ENCODE peak calls at places on chromosomes 16 and 17, in four cellular contexts. E is HepG2, G is K562, Q is GM12878. O is an unnamed sample.

GRCh38 chr17:81510798-81511549 is 1.6 kb downstream of the ACTG1 start:
- DNase-seq in E (no peak), G (no peak), Q (no peak), O (no peak)

GRCh38 chr17:73343739-73344454 is 32.1 kb upstream of the CDC42EP4 start:
- DNase-seq in E (no peak), G (no peak), Q (no peak), O (no peak)

GRCh38 chr17:59331929-59332889 is 754 bp downstream of the YPEL2 start:
- DNase-seq in E (no peak), G (peak), Q (no peak), O (peak)

GRCh38 chr16:23432176-23433128 is 20.5 kb downstream of the COG7 start:
- DNase-seq in E (peak), G (no peak), Q (no peak), O (no peak)

GRCh38 chr16:17541324-17541723 is 70.6 kb upstream of the XYLT1 start:
- DNase-seq in E (no peak), G (no peak), Q (no peak), O (no peak)

GRCh38 chr16:16189842-16190241 is 33.5 kb downstream of the ABCC6 start:
- DNase-seq in E (no peak), G (peak), Q (no peak), O (no peak)

GRCh38 chr17:37489197-37490001 is at the start of gene DUSP14:
- DNase-seq in E (peak), G (peak), Q (no peak), O (peak)

GRCh38 chr16:11464241-11464640 is 119.0 kb downstream of the RMI2 start:
- DNase-seq in E (no peak), G (no peak), Q (no peak), O (no peak)

GRCh38 chr16:77993111-77993571 is 29.2 kb upstream of the CLEC3A start:
- DNase-seq in E (no peak), G (no peak), Q (no peak), O (no peak)

GRCh38 chr17:81607431-81607830 is 29.5 kb downstream of the NPLOC4 start:
- DNase-seq in E (no peak), G (no peak), Q (no peak), O (no peak)

GRCh38 chr17:70128727-70129238 is 40.5 kb upstream of the KCNJ2 start:
- DNase-seq in E (no peak), G (peak), Q (no peak), O (no peak)

GRCh38 chr16:71645450-71645849 is 19.5 kb downstream of the MARVELD3 start:
- DNase-seq in E (peak), G (peak), Q (no peak), O (no peak)

GRCh38 chr16:24685539-24686432 is 43.7 kb upstream of the TNRC6A start:
- DNase-seq in E (peak), G (peak), Q (no peak), O (peak)

GRCh38 chr17:45997624-45998023 is 1.4 kb upstream of the STH start:
- DNase-seq in E (no peak), G (no peak), Q (no peak), O (no peak)

GRCh38 chr17:82586576-82587233 is 61.5 kb downstream of the WDR45B start:
- DNase-seq in E (no peak), G (no peak), Q (no peak), O (no peak)

GRCh38 chr16:80299416-80299815 is 241.4 kb upstream of the DYNLRB2 start:
- DNase-seq in E (peak), G (no peak), Q (no peak), O (peak)

GRCh38 chr17:68955181-68955841 is at the start of gene ABCA8:
- DNase-seq in E (no peak), G (no peak), Q (no peak), O (no peak)

GRCh38 chr16:55506083-55506482 is 2.8 kb upstream of the LPCAT2 start:
- DNase-seq in E (peak), G (no peak), Q (no peak), O (no peak)

GRCh38 chr17:43118679-43119615 is 6.2 kb downstream of the BRCA1 start:
- DNase-seq in E (peak), G (no peak), Q (no peak), O (no peak)

GRCh38 chr16:15618392-15618791 is 24.6 kb downstream of the MARF1 start:
- DNase-seq in E (no peak), G (no peak), Q (no peak), O (no peak)

GRCh38 chr16:11553371-11553770 is 33.3 kb downstream of the LITAF start:
- DNase-seq in E (no peak), G (no peak), Q (no peak), O (no peak)

GRCh38 chr17:57876023-57876865 is 26.4 kb upstream of the MRPS23 start:
- DNase-seq in E (no peak), G (no peak), Q (no peak), O (no peak)

GRCh38 chr17:81517339-81518112 is 4.9 kb upstream of the ACTG1 start:
- DNase-seq in E (no peak), G (no peak), Q (peak), O (no peak)

GRCh38 chr17:50634123-50634914 is at the start of gene ABCC3:
- DNase-seq in E (peak), G (no peak), Q (no peak), O (peak)

GRCh38 chr17:48542956-48543853 is 1.7 kb downstream of the HOXB2 start:
- DNase-seq in E (no peak), G (peak), Q (no peak), O (no peak)

GRCh38 chr16:50400967-50401348 is 32.2 kb upstream of the BRD7 start:
- DNase-seq in E (no peak), G (no peak), Q (no peak), O (no peak)

GRCh38 chr17:81735181-81736102 is 23.4 kb downstream of the SLC25A10 start:
- DNase-seq in E (no peak), G (peak), Q (peak), O (peak)

GRCh38 chr17:4998027-4998665 is 396 bp downstream of the KIF1C start:
- DNase-seq in E (peak), G (no peak), Q (no peak), O (peak)

GRCh38 chr17:48071654-48072053 is 23.5 kb downstream of the NFE2L1 start:
- DNase-seq in E (no peak), G (no peak), Q (no peak), O (no peak)

GRCh38 chr17:43721537-43722268 is 36.9 kb downstream of the SOST start:
- DNase-seq in E (no peak), G (no peak), Q (no peak), O (no peak)

GRCh38 chr17:69732272-69732671 is 317.8 kb downstream of the MAP2K6 start:
- DNase-seq in E (no peak), G (no peak), Q (no peak), O (no peak)

GRCh38 chr17:27578718-27579085 is 52.3 kb upstream of the LGALS9 start:
- DNase-seq in E (peak), G (peak), Q (peak), O (no peak)

GRCh38 chr17:50943575-50943933 is 77.4 kb upstream of the TOB1 start:
- DNase-seq in E (no peak), G (no peak), Q (no peak), O (peak)

GRCh38 chr17:75067856-75068255 is 19.9 kb upstream of the SLC16A5 start:
- DNase-seq in E (no peak), G (no peak), Q (no peak), O (no peak)

GRCh38 chr17:74960739-74961342 is 11.7 kb downstream of the HID1 start:
- DNase-seq in E (peak), G (peak), Q (no peak), O (peak)

GRCh38 chr17:15291674-15292361 is 26.7 kb upstream of the PMP22 start:
- DNase-seq in E (no peak), G (no peak), Q (no peak), O (peak)

GRCh38 chr16:72013389-72013788 is 4.8 kb downstream of the DHODH start:
- DNase-seq in E (no peak), G (peak), Q (no peak), O (no peak)

GRCh38 chr16:89605186-89605970 is 8.1 kb upstream of the DPEP1 start:
- DNase-seq in E (no peak), G (no peak), Q (no peak), O (no peak)

GRCh38 chr16:57536306-57537193 is at the start of gene CCDC102A:
- DNase-seq in E (no peak), G (peak), Q (no peak), O (peak)
- TF ChIP-seq POLR2A in E (no peak), G (peak), Q (peak), O (no peak)

DNA sequence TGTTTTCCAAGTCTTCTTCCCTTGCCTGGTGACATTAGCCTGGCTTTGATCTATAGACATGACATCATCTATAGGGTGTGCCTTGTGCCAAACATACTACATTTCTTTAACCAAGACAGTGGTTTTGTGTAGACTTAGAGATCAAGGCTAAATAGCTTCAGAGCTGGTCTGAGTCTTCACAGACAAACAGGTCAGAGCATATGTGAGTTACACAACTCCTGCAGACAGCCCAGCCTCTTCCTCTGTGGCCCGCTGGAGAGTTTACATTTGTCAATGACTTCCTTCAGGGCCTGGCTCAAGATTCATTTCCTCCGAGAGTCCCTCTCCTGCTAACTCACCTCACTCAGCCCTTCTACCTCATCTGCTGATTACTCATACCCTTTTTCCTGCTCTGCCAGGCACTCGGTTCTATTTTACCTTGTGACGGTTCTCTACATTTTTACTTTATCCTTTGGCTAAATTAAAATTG is 73.1 kb upstream of the TANC2 start:
- DNase-seq in E (peak), G (no peak), Q (no peak), O (peak)
- TF ChIP-seq EP300 in E (no peak), G (no peak), Q (no peak), O (no peak)

DNA sequence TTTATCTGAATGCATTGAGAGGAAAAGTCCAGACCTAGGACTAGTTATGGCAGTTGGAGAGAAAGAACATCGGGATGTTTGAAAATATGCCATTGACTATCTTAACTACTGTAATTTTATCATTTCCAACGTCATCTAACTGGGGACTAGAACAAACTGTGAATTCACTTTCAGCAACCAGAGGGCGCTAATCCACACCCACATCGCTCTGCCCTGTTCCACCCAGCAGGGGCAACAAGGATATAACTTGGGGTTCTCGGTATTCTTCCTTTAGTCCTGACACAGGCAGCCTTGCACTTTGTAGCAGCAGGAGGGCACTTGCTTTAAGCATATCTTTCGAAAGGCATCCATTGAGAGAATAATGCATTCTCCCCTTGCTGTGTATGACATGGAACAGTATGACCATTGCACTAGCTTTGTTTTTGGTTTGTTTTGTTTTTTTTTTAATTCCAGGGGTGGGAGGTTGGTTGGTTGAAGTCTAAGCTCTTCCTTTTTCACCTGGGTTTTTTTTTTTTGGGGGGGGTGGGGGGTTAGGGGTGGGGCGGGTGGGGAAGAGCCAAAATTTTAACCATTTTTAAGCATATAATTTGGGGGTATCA is 31.5 kb downstream of the SIAH1 start:
- DNase-seq in E (peak), G (peak), Q (peak), O (peak)
- TF ChIP-seq POLR2AphosphoS5 in E (no peak), G (peak), Q (no peak), O (peak)

GRCh38 chr16:30377812-30378235 is 3.2 kb downstream of the MYL11 start:
- DNase-seq in E (peak), G (no peak), Q (peak), O (peak)
- TF ChIP-seq POLR2A in E (no peak), G (peak), Q (peak), O (no peak)

GRCh38 chr17:8925141-8925540 is 40.4 kb downstream of the PIK3R5 start:
- DNase-seq in E (no peak), G (no peak), Q (no peak), O (no peak)
- TF ChIP-seq EP300 in E (no peak), G (no peak), Q (no peak), O (no peak)

GRCh38 chr16:66696669-66697630 is at the start of gene CMTM4:
- DNase-seq in E (peak), G (peak), Q (no peak), O (peak)
- TF ChIP-seq POLR2AphosphoS5 in E (no peak), G (peak), Q (no peak), O (peak)

DNA sequence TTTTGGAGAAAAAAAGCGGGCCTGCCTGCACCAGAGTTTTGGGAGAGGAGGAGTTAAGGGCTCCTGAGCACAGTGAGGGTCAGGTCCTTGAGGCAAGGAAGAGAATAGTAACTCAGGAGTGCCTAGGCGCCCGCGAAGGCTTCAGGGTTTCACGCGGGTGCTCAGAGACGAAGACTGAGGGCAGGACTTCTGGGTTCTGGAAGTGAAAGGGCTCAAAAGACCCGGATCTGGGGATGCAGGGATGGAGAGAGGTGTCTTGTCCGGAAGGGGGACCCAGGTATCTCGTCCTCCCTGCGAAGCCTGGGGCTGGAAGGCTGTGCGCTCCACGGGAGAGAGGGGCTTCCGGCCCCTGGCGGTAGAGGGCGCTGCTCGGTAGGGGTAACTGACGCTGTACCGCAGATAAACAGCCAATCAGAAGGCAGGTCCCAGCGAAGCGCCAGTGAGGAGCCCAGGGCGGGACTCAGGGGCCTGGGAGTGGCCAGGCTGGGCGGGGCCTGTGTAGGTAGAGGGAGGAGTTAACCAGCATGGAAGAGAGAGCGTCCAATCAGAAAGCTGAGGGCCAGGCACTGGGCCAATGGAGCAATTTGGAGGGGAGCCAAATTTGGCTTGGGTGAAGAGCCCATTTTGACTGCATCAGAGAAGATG is 729 bp downstream of the TGFB1I1 start:
- DNase-seq in E (peak), G (peak), Q (no peak), O (peak)
- TF ChIP-seq POLR2A in E (no peak), G (no peak), Q (no peak), O (no peak)

GRCh38 chr16:86505185-86505898 is 5.0 kb upstream of the FOXF1 start:
- DNase-seq in E (no peak), G (no peak), Q (no peak), O (no peak)
- TF ChIP-seq EP300 in E (no peak), G (no peak), Q (no peak), O (no peak)

O was measured in stomach.